ENCODE peak calls at places on chromosome 6, in eight cellular contexts. I is endothelial cell of umbilical vein, Y is cardiac muscle cell, S is HCT116, W is left ventricle myocardium inferior, B is IMR-90, G is upper lobe of left lung, T is PC-9. H is an unnamed sample.

GRCh38 chr6:13538084-13538483 is 36.3 kb upstream of the SIRT5 start:
- DNase-seq in I (peak; percentile 68), Y (peak; percentile 53), S (peak; percentile 26), W (no peak), B (peak; percentile 61), G (no peak), T (peak; percentile 46), H (peak; percentile 31)

GRCh38 chr6:155341130-155341828 is 27.0 kb upstream of the TFB1M start:
- DNase-seq in I (no peak), Y (no peak), S (no peak), W (no peak), B (peak; percentile 74), G (no peak), T (no peak), H (peak; percentile 82)

GRCh38 chr6:80343511-80343910 is 237.0 kb downstream of the BCKDHB start:
- DNase-seq in I (no peak), Y (no peak), S (no peak), W (no peak), B (peak; percentile 61), G (no peak), T (no peak), H (peak; percentile 23)

GRCh38 chr6:85135376-85136094 is 314.3 kb upstream of the NT5E start:
- DNase-seq in I (no peak), Y (no peak), S (no peak), W (no peak), B (no peak), G (no peak), T (no peak), H (no peak)

GRCh38 chr6:3765415-3765814 is 13.9 kb upstream of the PXDC1 start:
- DNase-seq in I (no peak), Y (no peak), S (no peak), W (no peak), B (no peak), G (no peak), T (no peak), H (no peak)

GRCh38 chr6:163820745-163821456 is 406.4 kb downstream of the QKI start:
- DNase-seq in I (no peak), Y (no peak), S (no peak), W (peak; percentile 26), B (no peak), G (no peak), T (no peak), H (no peak)

GRCh38 chr6:148835920-148836441 is 89.2 kb downstream of the UST start:
- DNase-seq in I (no peak), Y (no peak), S (no peak), W (no peak), B (peak; percentile 96), G (no peak), T (no peak), H (peak; percentile 27)

GRCh38 chr6:14066782-14067406 is 50.7 kb upstream of the CD83 start:
- DNase-seq in I (peak; percentile 61), Y (peak; percentile 68), S (peak; percentile 68), W (no peak), B (peak; percentile 80), G (peak; percentile 49), T (peak; percentile 57), H (peak; percentile 47)

GRCh38 chr6:98844244-98845161 is 10.1 kb downstream of the POU3F2 start:
- DNase-seq in I (no peak), Y (no peak), S (no peak), W (no peak), B (no peak), G (no peak), T (no peak), H (no peak)

GRCh38 chr6:145070791-145071190 is 664.5 kb downstream of the EPM2A start:
- DNase-seq in I (no peak), Y (no peak), S (no peak), W (no peak), B (peak; percentile 83), G (no peak), T (no peak), H (peak; percentile 28)

GRCh38 chr6:1146500-1146899 is 165.4 kb upstream of the FOXQ1 start:
- DNase-seq in I (no peak), Y (no peak), S (no peak), W (no peak), B (no peak), G (no peak), T (no peak), H (no peak)

GRCh38 chr6:37432590-37432915 is 468 bp upstream of the CMTR1 start:
- DNase-seq in I (no peak), Y (no peak), S (no peak), W (no peak), B (no peak), G (no peak), T (no peak), H (no peak)

GRCh38 chr6:157077251-157077650 is 246.1 kb downstream of the TMEM242 start:
- DNase-seq in I (no peak), Y (no peak), S (no peak), W (no peak), B (no peak), G (no peak), T (no peak), H (no peak)

GRCh38 chr6:157079277-157079676 is 244.0 kb downstream of the TMEM242 start:
- DNase-seq in I (no peak), Y (no peak), S (no peak), W (no peak), B (no peak), G (no peak), T (no peak), H (no peak)

GRCh38 chr6:157079774-157080173 is 243.5 kb downstream of the TMEM242 start:
- DNase-seq in I (no peak), Y (no peak), S (no peak), W (no peak), B (no peak), G (no peak), T (no peak), H (no peak)

GRCh38 chr6:157076427-157076774 is 246.9 kb downstream of the TMEM242 start:
- DNase-seq in I (no peak), Y (no peak), S (no peak), W (no peak), B (no peak), G (no peak), T (no peak), H (no peak)

DNA sequence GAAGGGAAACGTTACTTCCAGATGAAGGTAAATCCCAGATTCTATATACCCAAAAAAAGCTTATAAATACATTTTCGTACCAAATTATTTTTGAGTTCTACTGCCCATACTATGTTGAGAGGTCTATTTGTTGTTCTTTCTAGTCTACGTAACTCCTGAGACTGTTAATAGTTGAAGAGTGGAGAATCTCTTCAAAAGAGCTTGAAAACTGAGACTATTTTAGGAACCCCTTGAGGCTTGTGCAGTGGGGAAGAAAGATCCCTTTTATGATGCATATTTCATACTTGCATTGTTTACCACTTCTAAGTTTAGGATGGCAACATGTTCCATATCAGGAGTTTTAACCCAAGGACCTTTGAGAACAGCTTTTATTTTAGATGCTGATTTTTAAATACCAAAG is 245.0 kb downstream of the TMEM242 start:
- DNase-seq in I (no peak), Y (no peak), S (no peak), W (no peak), B (no peak), G (no peak), T (no peak), H (no peak)
- H3K27me3 ChIP-seq in I (no peaks in the 10 kb centered on the region), Y (no peaks in the 10 kb centered on the region), S (no peaks in the 10 kb centered on the region), W (no peaks in the 10 kb centered on the region), B (no peaks in the 10 kb centered on the region), G (no peaks in the 10 kb centered on the region), T (no peaks in the 10 kb centered on the region), H (no peaks in the 10 kb centered on the region)

DNA sequence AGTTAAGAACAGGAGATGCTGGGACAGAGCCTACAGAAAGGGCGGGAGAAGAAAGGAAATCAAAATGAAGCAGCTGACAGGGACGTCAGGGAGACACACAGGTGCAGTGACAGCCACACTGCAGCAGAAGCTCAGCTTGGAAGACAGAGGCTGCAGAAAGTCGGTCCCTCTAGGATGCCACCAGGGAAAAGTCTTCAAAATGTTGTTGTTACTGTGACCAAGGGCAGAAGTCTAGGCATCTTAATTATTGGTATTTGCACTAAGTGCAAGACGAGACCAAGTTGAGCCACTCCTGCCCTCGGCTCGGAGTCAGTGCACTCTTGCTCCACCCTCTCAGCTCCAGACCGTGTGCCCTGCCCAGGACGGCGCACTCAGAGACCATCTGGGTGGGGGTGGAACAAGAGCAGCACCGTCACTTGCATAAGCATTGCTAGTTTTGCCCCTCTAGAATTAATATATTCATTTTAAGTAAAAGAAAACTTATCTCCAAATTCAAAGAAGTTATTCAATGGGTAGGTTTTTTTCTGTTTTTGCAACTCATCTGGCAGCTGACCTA is 2.6 kb downstream of the PRR18 start:
- DNase-seq in I (no peak), Y (no peak), S (no peak), W (no peak), B (no peak), G (no peak), T (no peak), H (no peak)
- H3K27me3 ChIP-seq in I (peaks cover 45% of the 10 kb centered on the region), Y (peaks cover 85% of the 10 kb centered on the region), S (no peaks in the 10 kb centered on the region), W (peaks cover 99% of the 10 kb centered on the region), B (peaks cover 55% of the 10 kb centered on the region), G (peaks cover 21% of the 10 kb centered on the region), T (peaks cover 12% of the 10 kb centered on the region), H (peaks cover 51% of the 10 kb centered on the region)

DNA sequence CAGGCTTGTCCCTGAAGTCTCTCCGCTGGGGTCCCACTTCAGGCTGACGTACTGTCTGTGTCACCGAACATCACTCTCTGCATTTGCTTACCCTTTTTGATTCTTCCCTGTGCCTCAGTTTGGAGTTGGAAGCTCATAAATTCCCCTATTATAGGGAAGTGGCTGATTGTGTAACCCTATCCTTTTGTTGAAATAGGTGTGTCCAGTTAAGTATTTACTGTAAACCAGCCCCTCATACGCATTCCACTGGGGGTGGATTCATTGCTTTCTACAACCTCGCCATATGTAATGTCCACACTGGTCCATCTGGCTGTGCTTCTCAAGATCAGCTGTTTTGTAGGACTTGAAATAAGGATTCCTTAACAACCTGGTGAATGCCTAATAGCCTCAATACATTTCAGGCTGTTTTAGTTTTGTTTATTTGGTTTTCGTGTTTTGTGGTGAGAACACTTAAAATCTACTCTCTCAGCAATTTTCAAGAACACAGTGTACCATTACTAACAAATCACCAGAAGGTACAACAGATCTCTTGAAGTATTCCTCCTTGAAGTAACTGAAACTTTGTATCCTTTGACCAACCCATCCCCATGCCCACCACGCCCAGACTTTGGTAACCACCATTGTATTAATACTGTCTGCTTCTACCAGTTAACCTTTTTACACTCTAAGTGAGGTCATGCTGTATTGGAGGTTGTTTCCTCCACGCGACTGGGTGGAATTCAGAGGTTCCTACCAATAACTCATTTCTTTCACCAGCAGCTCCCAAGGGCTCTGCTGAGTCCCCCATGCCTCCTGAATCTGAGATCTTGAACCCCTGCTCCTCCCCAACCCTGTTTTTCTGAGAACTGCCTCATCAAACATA is 5.9 kb upstream of the TRIM40 start:
- DNase-seq in I (no peak), Y (no peak), S (no peak), W (no peak), B (no peak), G (no peak), T (peak; percentile 56), H (no peak)
- H3K27me3 ChIP-seq in I (peaks cover 53% of the 10 kb centered on the region), Y (peaks cover 95% of the 10 kb centered on the region), S (no peaks in the 10 kb centered on the region), W (peaks cover 95% of the 10 kb centered on the region), B (peaks cover 51% of the 10 kb centered on the region), G (no peaks in the 10 kb centered on the region), T (no peaks in the 10 kb centered on the region), H (peaks cover 64% of the 10 kb centered on the region)

DNA sequence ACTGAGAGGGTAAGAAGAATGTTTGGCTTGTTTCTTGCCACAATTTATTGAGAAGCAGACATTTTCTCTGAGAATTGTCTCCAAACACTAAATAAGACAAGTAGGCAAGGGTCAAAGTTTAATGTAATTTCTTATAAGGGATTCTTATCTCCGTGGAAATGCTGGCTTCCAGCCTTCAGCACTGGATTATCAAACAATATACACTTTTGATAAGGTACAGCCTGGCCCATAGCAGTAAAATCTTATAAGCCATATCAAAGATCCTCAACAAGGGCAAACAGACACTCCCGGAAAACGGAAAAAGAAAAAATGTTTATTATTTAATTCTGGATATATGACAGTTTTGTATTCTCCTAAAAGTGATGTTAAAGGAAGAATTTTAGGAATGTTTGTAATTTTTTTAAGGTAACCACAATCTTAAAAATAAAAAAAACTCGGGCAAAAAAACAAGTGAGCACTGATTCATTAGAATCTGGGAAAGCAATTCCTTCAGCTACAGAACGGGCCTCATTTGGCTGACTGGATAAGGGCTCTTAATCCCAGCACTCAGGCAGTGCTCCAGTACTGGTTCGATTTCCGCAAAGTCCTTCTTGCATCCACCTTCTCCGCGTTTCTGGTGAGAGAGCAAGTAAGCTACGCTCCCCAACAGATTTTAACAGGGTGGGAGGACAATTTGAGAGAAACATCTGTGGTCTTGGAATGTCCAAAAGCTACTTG is 18.4 kb upstream of the ZSCAN9 start:
- DNase-seq in I (no peak), Y (no peak), S (no peak), W (no peak), B (peak; percentile 5), G (peak; percentile 39), T (no peak), H (no peak)
- H3K27me3 ChIP-seq in I (peaks cover 37% of the 10 kb centered on the region), Y (peaks cover 97% of the 10 kb centered on the region), S (no peaks in the 10 kb centered on the region), W (peaks cover 100% of the 10 kb centered on the region), B (peaks cover 34% of the 10 kb centered on the region), G (peaks cover 25% of the 10 kb centered on the region), T (peaks cover 16% of the 10 kb centered on the region), H (peaks cover 5% of the 10 kb centered on the region)

H was measured in brain microvascular endothelial cell.